ENCODE peak calls at places on chromosomes 7 and 10, in ten cellular contexts. F is HepG2, W is GM23338, O is stomach, Z is HL-60, Q is endothelial cell of umbilical vein, H is K562, R is SK-N-SH, Y is HCT116, J is suprapubic skin. V is an unnamed sample.

GRCh38 chr10:80474920-80475319 is 20.8 kb downstream of the TSPAN14 start:
- DNase-seq in W (no peak), Y (no peak), R (no peak), O (no peak), J (no peak), Q (no peak), H (no peak), F (no peak), Z (no peak), V (no peak)

GRCh38 chr10:119341236-119342016 is 134.1 kb downstream of the GRK5 start:
- DNase-seq in W (no peak), Q (peak; percentile 44), F (peak; percentile 72), O (no peak), R (no peak), Z (peak; percentile 8), Y (no peak), J (no peak), H (peak; percentile 22), V (no peak)

GRCh38 chr10:33253411-33253810 is 81.1 kb downstream of the NRP1 start:
- DNase-seq in R (no peak), Z (no peak), W (no peak), O (no peak), H (no peak), Q (peak; percentile 93), F (no peak), Y (no peak), J (no peak), V (no peak)

GRCh38 chr10:89593043-89593442 is 52.0 kb downstream of the PANK1 start:
- DNase-seq in Q (no peak), J (no peak), Y (no peak), R (no peak), O (no peak), Z (no peak), H (no peak), W (no peak), F (no peak), V (no peak)

GRCh38 chr7:13989138-13989943 is at the start of gene ETV1:
- DNase-seq in O (peak; percentile 42), J (peak; percentile 79), F (peak; percentile 14), W (peak; percentile 98), R (peak; percentile 76), H (peak; percentile 86), Z (peak; percentile 60), Q (peak; percentile 81), Y (no peak), V (peak; percentile 46)

GRCh38 chr7:106730021-106730420 is 69.1 kb upstream of the CCDC71L start:
- DNase-seq in R (no peak), H (no peak), Z (no peak), J (no peak), W (no peak), O (no peak), Q (peak; percentile 31), F (no peak), Y (no peak), V (no peak)

GRCh38 chr10:4533626-4534025 is 292.4 kb upstream of the AKR1E2 start:
- DNase-seq in H (no peak), J (no peak), Q (no peak), F (no peak), Z (no peak), O (no peak), R (no peak), Y (no peak), W (no peak), V (peak; percentile 68)

GRCh38 chr10:12540341-12540781 is 191.0 kb downstream of the CAMK1D start:
- DNase-seq in Y (no peak), H (no peak), Z (no peak), R (no peak), F (no peak), O (no peak), J (no peak), Q (no peak), W (no peak), V (no peak)

GRCh38 chr7:46071076-46071475 is 150.0 kb upstream of the IGFBP3 start:
- DNase-seq in W (no peak), F (no peak), Z (no peak), O (no peak), Y (no peak), J (no peak), Q (no peak), H (no peak), R (no peak), V (no peak)

GRCh38 chr10:114869500-114869899 is 47.9 kb downstream of the FHIP2A start:
- DNase-seq in Q (peak; percentile 93), J (no peak), H (no peak), W (no peak), Z (no peak), R (no peak), F (no peak), O (no peak), Y (no peak), V (no peak)

GRCh38 chr10:77818378-77818777 is 108.2 kb downstream of the DLG5 start:
- DNase-seq in O (no peak), F (no peak), Z (no peak), W (no peak), J (no peak), Q (no peak), Y (no peak), H (no peak), R (no peak), V (no peak)

GRCh38 chr10:125160856-125161569 is 650 bp upstream of the CTBP2 start:
- DNase-seq in H (peak; percentile 82), Y (peak; percentile 82), O (peak; percentile 63), Q (peak; percentile 81), Z (peak; percentile 80), F (no peak), J (peak; percentile 88), W (peak; percentile 90), R (peak; percentile 93), V (peak; percentile 87)

GRCh38 chr7:155405399-155406318 is 52.3 kb upstream of the EN2 start:
- DNase-seq in Y (no peak), Q (no peak), W (peak; percentile 50), H (peak; percentile 36), Z (no peak), R (peak; percentile 70), O (no peak), F (no peak), J (no peak), V (no peak)

GRCh38 chr10:79387974-79388850 is 40.9 kb downstream of the PPIF start:
- DNase-seq in W (no peak), Z (no peak), F (no peak), J (no peak), R (peak; percentile 27), Q (no peak), H (peak; percentile 61), Y (no peak), O (no peak), V (peak; percentile 2)

DNA sequence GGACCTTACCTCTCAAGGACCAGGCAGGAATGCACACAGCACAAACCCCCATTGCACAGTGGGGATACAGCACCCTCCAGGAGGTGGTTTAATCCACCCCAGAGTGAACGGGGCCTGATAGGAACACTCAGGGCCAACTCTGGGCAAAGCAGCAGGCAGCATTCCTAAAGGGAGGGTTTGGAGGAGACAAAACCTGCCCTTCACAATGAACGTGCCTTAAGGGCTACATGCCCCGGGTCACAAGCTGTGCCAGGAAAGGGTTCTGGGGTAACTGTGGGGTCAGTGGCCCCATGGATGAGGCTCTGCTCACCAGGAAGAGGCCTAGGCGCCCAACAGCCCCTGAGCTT is 1.1 kb downstream of the GPRIN2 start:
- DNase-seq in Y (no peak), Z (no peak), Q (no peak), W (peak; percentile 63), F (no peak), J (no peak), H (no peak), R (no peak), O (no peak), V (peak; percentile 8)
- H3K27me3 ChIP-seq in Y (peaks cover under 1% of the 10 kb centered on the region), Z (peaks cover 64% of the 10 kb centered on the region), Q (peaks cover 26% of the 10 kb centered on the region), W (peaks cover 16% of the 10 kb centered on the region), F (peaks cover 66% of the 10 kb centered on the region), J (peaks cover 56% of the 10 kb centered on the region), H (peaks cover 90% of the 10 kb centered on the region), R (peaks cover 28% of the 10 kb centered on the region), O (peaks cover 4% of the 10 kb centered on the region), V (no peaks in the 10 kb centered on the region)

GRCh38 chr7:7810826-7811225 is 92.4 kb upstream of the RPA3 start:
- DNase-seq in J (no peak), F (no peak), Z (no peak), Y (no peak), H (peak; percentile 10), Q (no peak), R (no peak), O (no peak), W (no peak), V (no peak)

GRCh38 chr7:7805511-7806153 is 87.2 kb upstream of the RPA3 start:
- DNase-seq in R (no peak), O (no peak), J (no peak), H (no peak), Q (no peak), Z (no peak), W (no peak), Y (no peak), F (no peak), V (no peak)

GRCh38 chr7:7808156-7808555 is 89.7 kb upstream of the RPA3 start:
- DNase-seq in Z (no peak), O (no peak), J (no peak), H (peak; percentile 10), W (no peak), F (no peak), R (no peak), Y (no peak), Q (no peak), V (no peak)

GRCh38 chr7:7810380-7810779 is 92.0 kb upstream of the RPA3 start:
- DNase-seq in Y (no peak), Z (no peak), J (no peak), O (no peak), Q (no peak), H (no peak), R (no peak), F (no peak), W (no peak), V (no peak)

DNA sequence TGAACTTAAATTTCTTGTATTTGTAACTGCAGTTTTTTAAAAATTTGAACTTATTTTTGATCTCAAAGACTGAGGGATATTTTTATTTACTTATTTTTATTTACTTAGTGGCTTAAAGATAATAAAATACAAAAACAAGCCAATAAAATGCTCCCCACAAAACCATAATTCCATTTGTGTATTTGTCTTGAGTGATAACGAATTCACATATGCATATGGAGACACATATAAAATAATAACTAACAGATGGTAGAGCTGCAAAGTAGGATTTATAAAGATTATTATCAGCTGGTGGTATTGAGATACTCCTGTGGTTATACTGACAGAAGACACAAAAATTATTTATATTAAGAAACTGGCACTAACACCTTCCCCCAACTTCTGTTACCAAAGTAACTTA is 90.2 kb upstream of the RPA3 start:
- DNase-seq in Y (no peak), J (no peak), Q (no peak), H (no peak), Z (no peak), O (no peak), W (no peak), F (no peak), R (no peak), V (no peak)
- TF ChIP-seq POLR2AphosphoS5 in Y (no peak), J (no peak), Q (no peak), H (no peak), Z (no peak), O (no peak), W (no peak), F (no peak), R (no peak), V (no peak)

GRCh38 chr10:44053391-44053790 is 331.5 kb downstream of the CXCL12 start:
- DNase-seq in J (no peak), Y (no peak), H (no peak), Q (no peak), F (no peak), W (no peak), Z (no peak), R (no peak), O (no peak), V (no peak)
- H3K27me3 ChIP-seq in J (peaks cover 4% of the 10 kb centered on the region), Y (peaks cover 24% of the 10 kb centered on the region), H (peaks cover 16% of the 10 kb centered on the region), Q (no peaks in the 10 kb centered on the region), F (peaks cover 17% of the 10 kb centered on the region), W (no peaks in the 10 kb centered on the region), Z (peaks cover 1% of the 10 kb centered on the region), R (no peaks in the 10 kb centered on the region), O (no peaks in the 10 kb centered on the region), V (no peaks in the 10 kb centered on the region)

GRCh38 chr7:143384148-143384547 is 3.0 kb downstream of the ZYX start:
- DNase-seq in O (no peak), F (no peak), Z (no peak), R (no peak), Y (no peak), Q (no peak), J (no peak), H (no peak), W (no peak), V (no peak)
- TF ChIP-seq POLR2AphosphoS5 in O (no peak), F (no peak), Z (no peak), R (no peak), Y (no peak), Q (no peak), J (no peak), H (no peak), W (no peak), V (no peak)